ENCODE peak calls at places on chromosomes 12 and 14, in six cellular contexts. Q is CD8-positive, alpha-beta memory T cell; R is effector memory CD4-positive, alpha-beta T cell; E is pancreas; C is A549; J is fibroblast of lung. F is an unnamed sample.

GRCh38 chr12:132064641-132065040 is 79.5 kb downstream of the DDX51 start:
- DNase-seq in C (no peak), R (no peak), E (no peak), Q (no peak), J (no peak), F (no peak)

GRCh38 chr14:69342928-69343525 is 55.1 kb downstream of the ERH start:
- DNase-seq in E (peak; percentile 64), R (no peak), Q (no peak), J (no peak), C (no peak), F (no peak)

GRCh38 chr12:13094349-13094748 is 9.1 kb downstream of the GSG1 start:
- DNase-seq in E (no peak), J (peak; percentile 65), Q (no peak), R (no peak), C (no peak), F (no peak)

GRCh38 chr12:12985817-12986408 is 14.2 kb downstream of the HEBP1 start:
- DNase-seq in C (peak; percentile 58), R (no peak), J (peak; percentile 23), Q (no peak), E (no peak), F (peak; percentile 92)

GRCh38 chr14:68621400-68622365 is 171.2 kb downstream of the ZFP36L1 start:
- DNase-seq in Q (no peak), J (peak; percentile 81), R (no peak), E (no peak), C (no peak), F (peak; percentile 15)

GRCh38 chr14:24690492-24690891 is 56.5 kb upstream of the GZMB start:
- DNase-seq in E (no peak), Q (peak; percentile 24), J (no peak), R (no peak), C (no peak), F (peak; percentile 79)

GRCh38 chr14:56598519-56598918 is 18.9 kb downstream of the TMEM260 start:
- DNase-seq in E (no peak), Q (no peak), J (no peak), R (no peak), C (no peak), F (no peak)

GRCh38 chr12:115213538-115213961 is 529.6 kb upstream of the TBX3 start:
- DNase-seq in R (no peak), E (no peak), Q (no peak), J (no peak), C (no peak), F (peak; percentile 72)

GRCh38 chr12:104263580-104264358 is 39.8 kb upstream of the EID3 start:
- DNase-seq in R (no peak), J (peak; percentile 37), Q (no peak), C (no peak), E (no peak), F (no peak)

GRCh38 chr12:66388512-66388911 is 86.2 kb downstream of the HELB start:
- DNase-seq in R (no peak), Q (no peak), J (no peak), E (no peak), C (no peak), F (no peak)

GRCh38 chr12:40224439-40225291 is at the start of gene LRRK2:
- DNase-seq in J (peak; percentile 65), E (peak; percentile 78), C (peak; percentile 31), R (no peak), Q (peak; percentile 48), F (peak; percentile 84)

GRCh38 chr12:26303418-26303817 is 108.0 kb downstream of the SSPN start:
- DNase-seq in E (no peak), Q (no peak), J (no peak), C (no peak), R (no peak), F (no peak)

GRCh38 chr12:100591979-100592378 is 18.5 kb downstream of the GAS2L3 start:
- DNase-seq in R (no peak), E (no peak), C (no peak), Q (no peak), J (no peak), F (no peak)

GRCh38 chr12:95216704-95217376 is 427 bp downstream of the FGD6 start:
- DNase-seq in Q (no peak), R (no peak), E (no peak), C (peak; percentile 35), J (peak; percentile 11), F (no peak)

GRCh38 chr12:59040651-59041050 is 120.3 kb upstream of the LRIG3 start:
- DNase-seq in R (no peak), Q (no peak), C (no peak), E (no peak), J (peak; percentile 88), F (peak; percentile 69)

GRCh38 chr14:99751539-99752485 is 41.4 kb upstream of the EML1 start:
- DNase-seq in C (no peak), J (no peak), Q (no peak), R (no peak), E (no peak), F (no peak)

GRCh38 chr12:108995370-108995992 is 25.4 kb downstream of the SVOP start:
- DNase-seq in C (no peak), E (no peak), R (no peak), Q (no peak), J (no peak), F (no peak)

GRCh38 chr12:16844875-16845274 is 238.9 kb upstream of the LMO3 start:
- DNase-seq in C (no peak), R (no peak), J (no peak), Q (no peak), E (no peak), F (peak; percentile 75)

GRCh38 chr14:93898731-93899130 is 28.4 kb upstream of the FAM181A start:
- DNase-seq in J (no peak), R (no peak), Q (no peak), E (no peak), C (no peak), F (no peak)

GRCh38 chr12:115259968-115260806 is 576.2 kb upstream of the TBX3 start:
- DNase-seq in R (no peak), Q (no peak), C (no peak), E (no peak), J (no peak), F (no peak)

GRCh38 chr12:127230843-127231260 is 1036.1 kb upstream of the TMEM132C start:
- DNase-seq in E (no peak), Q (no peak), R (no peak), J (peak; percentile 83), C (no peak), F (no peak)

GRCh38 chr12:11015775-11016430 is 6.5 kb downstream of the TAS2R19 start:
- DNase-seq in Q (no peak), E (no peak), R (no peak), C (no peak), J (no peak), F (no peak)

GRCh38 chr14:95507701-95508103 is 8.7 kb downstream of the SYNE3 start:
- DNase-seq in J (peak; percentile 61), Q (peak; percentile 19), C (no peak), E (no peak), R (no peak), F (no peak)

GRCh38 chr12:108498136-108498535 is 16.9 kb upstream of the FICD start:
- DNase-seq in J (no peak), E (no peak), C (no peak), R (no peak), Q (no peak), F (no peak)

GRCh38 chr14:75609606-75610476 is 31.4 kb downstream of the FLVCR2 start:
- DNase-seq in C (no peak), R (no peak), J (peak; percentile 52), Q (no peak), E (no peak), F (no peak)

GRCh38 chr14:74954232-74954946 is 1.0 kb downstream of the PGF start:
- DNase-seq in E (peak; percentile 62), C (no peak), Q (no peak), R (no peak), J (no peak), F (no peak)

GRCh38 chr12:4899361-4899760 is 10.3 kb upstream of the KCNA1 start:
- DNase-seq in C (no peak), E (no peak), J (no peak), R (no peak), Q (no peak), F (peak; percentile 56)

GRCh38 chr14:38255408-38255672 is 553 bp downstream of the CLEC14A start:
- DNase-seq in C (no peak), J (peak; percentile 48), R (no peak), Q (no peak), E (no peak), F (peak; percentile 84)

GRCh38 chr12:98456583-98457573 is 58.5 kb upstream of the TMPO start:
- DNase-seq in R (no peak), C (no peak), E (peak; percentile 76), Q (no peak), J (peak; percentile 17), F (peak; percentile 93)

GRCh38 chr12:93803408-93803807 is 126.2 kb downstream of the CRADD start:
- DNase-seq in C (no peak), J (peak; percentile 88), E (no peak), Q (no peak), R (no peak), F (no peak)

GRCh38 chr12:24798335-24798734 is 150.6 kb downstream of the BCAT1 start:
- DNase-seq in R (no peak), J (no peak), E (no peak), C (no peak), Q (no peak), F (no peak)

GRCh38 chr12:76226397-76226796 is 121.8 kb downstream of the BBS10 start:
- DNase-seq in Q (no peak), R (no peak), E (no peak), J (peak; percentile 87), C (no peak), F (no peak)

GRCh38 chr12:119902084-119902509 is 25.0 kb upstream of the CIT start:
- DNase-seq in E (peak; percentile 43), R (peak; percentile 52), C (peak; percentile 82), J (peak; percentile 76), Q (peak; percentile 58), F (peak; percentile 97)

GRCh38 chr12:96233941-96234461 is 39.8 kb downstream of the ELK3 start:
- DNase-seq in J (peak; percentile 99), Q (no peak), E (peak; percentile 42), R (no peak), C (no peak), F (peak; percentile 49)
- H3K4me1 ChIP-seq in J (peaks cover 32% of the 10 kb centered on the region), Q (peaks cover 36% of the 10 kb centered on the region), E (no peaks in the 10 kb centered on the region), R (peaks cover 43% of the 10 kb centered on the region), C (peaks cover 7% of the 10 kb centered on the region), F (no peaks in the 10 kb centered on the region)

GRCh38 chr12:1566449-1567135 is 27.8 kb downstream of the FBXL14 start:
- DNase-seq in J (no peak), Q (no peak), E (no peak), R (no peak), C (no peak), F (no peak)
- H3K27ac ChIP-seq in J (no peak overlapping the region), Q (no peak overlapping the region), E (no peak overlapping the region), R (no peak overlapping the region), C (no peak overlapping the region), F (no peak overlapping the region)

DNA sequence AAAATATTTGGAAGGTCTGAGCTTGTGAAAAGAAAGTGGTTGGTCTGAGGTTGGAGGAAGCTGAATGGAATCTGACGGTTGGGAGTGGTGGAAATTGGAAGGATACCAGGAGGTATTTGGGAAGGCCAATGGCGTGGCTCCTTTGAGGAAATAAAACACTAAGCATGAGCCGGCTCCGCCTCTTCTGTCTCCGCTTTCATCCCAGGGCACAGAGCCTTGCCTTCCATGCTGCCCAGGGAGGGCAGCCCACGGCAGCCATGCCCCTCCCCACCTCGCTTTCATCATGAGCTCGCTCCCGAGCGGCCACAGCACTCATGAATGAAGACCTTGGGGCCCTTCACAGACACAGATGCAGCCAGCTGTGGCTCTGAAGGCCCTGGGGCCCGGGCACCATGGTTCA is 36.2 kb downstream of the HSP90AA1 start:
- DNase-seq in Q (no peak), R (no peak), J (peak; percentile 77), E (no peak), C (no peak), F (no peak)
- H3K4me1 ChIP-seq in Q (no peaks in the 10 kb centered on the region), R (no peaks in the 10 kb centered on the region), J (peaks cover 10% of the 10 kb centered on the region), E (no peaks in the 10 kb centered on the region), C (no peaks in the 10 kb centered on the region), F (peaks cover 5% of the 10 kb centered on the region)

GRCh38 chr14:64541261-64541970 is 875 bp downstream of the HSPA2 start:
- DNase-seq in E (peak; percentile 60), J (peak; percentile 4), Q (peak; percentile 6), C (no peak), R (peak; percentile 18), F (no peak)
- H3K27ac ChIP-seq in E (no peak overlapping the region), J (no peak overlapping the region), Q (no peak overlapping the region), C (no peak overlapping the region), R (no peak overlapping the region), F (no peak overlapping the region)

F was measured in endodermal cell.